ENCODE peak calls at places on chromosomes 4 and X, in seven cellular contexts. P is PC-9, R is MM.1S, C is OCI-LY7, E is endothelial cell of umbilical vein, Q is K562, L is fibroblast of lung. T is an unnamed sample.

GRCh38 chr4:11463707-11464106 is 35.0 kb upstream of the HS3ST1 start:
- DNase-seq in P (no peak), R (no peak), C (no peak), E (no peak), Q (no peak), L (no peak), T (no peak)

GRCh38 chr4:37470243-37470642 is 215.9 kb downstream of the RELL1 start:
- DNase-seq in P (no peak), R (no peak), C (no peak), E (no peak), Q (no peak), L (no peak), T (no peak)

GRCh38 chr4:188887905-188888304 is 748.7 kb downstream of the TRIML1 start:
- DNase-seq in P (no peak), R (no peak), C (no peak), E (no peak), Q (no peak), L (no peak), T (no peak)

GRCh38 chr4:6470502-6471302 is 1.7 kb downstream of the PPP2R2C start:
- DNase-seq in P (peak; percentile 45), R (no peak), C (no peak), E (peak; percentile 12), Q (peak; percentile 90), L (peak; percentile 41), T (no peak)

GRCh38 chrX:150364347-150365050 is 1.4 kb downstream of the MAMLD1 start:
- DNase-seq in P (no peak), R (no peak), C (no peak), E (peak; percentile 20), Q (no peak), L (peak; percentile 23), T (peak; percentile 71)

GRCh38 chrX:46268429-46268828 is 276.8 kb downstream of the ZNF674 start:
- DNase-seq in P (peak; percentile 78), R (no peak), C (no peak), E (no peak), Q (no peak), L (peak; percentile 79), T (no peak)

GRCh38 chrX:38817004-38817703 is 15.9 kb downstream of the MID1IP1 start:
- DNase-seq in P (no peak), R (no peak), C (no peak), E (peak; percentile 6), Q (peak; percentile 14), L (peak; percentile 36), T (no peak)

GRCh38 chrX:347351-348117 is 28.9 kb upstream of the GTPBP6 start:
- DNase-seq in P (no peak), R (no peak), C (no peak), E (no peak), Q (no peak), L (no peak), T (no peak)

GRCh38 chr4:1713003-1713397 is 881 bp upstream of the SLBP start:
- DNase-seq in P (peak; percentile 71), R (no peak), C (peak; percentile 50), E (no peak), Q (peak; percentile 38), L (no peak), T (peak; percentile 68)

GRCh38 chr4:157994863-157995262 is 178.0 kb downstream of the GASK1B start:
- DNase-seq in P (peak; percentile 61), R (no peak), C (no peak), E (peak; percentile 50), Q (no peak), L (peak; percentile 12), T (no peak)

GRCh38 chr4:36386691-36387090 is 105.3 kb downstream of the DTHD1 start:
- DNase-seq in P (no peak), R (no peak), C (no peak), E (no peak), Q (no peak), L (no peak), T (no peak)

GRCh38 chr4:168832746-168833575 is 177.1 kb downstream of the CBR4 start:
- DNase-seq in P (no peak), R (no peak), C (no peak), E (peak; percentile 32), Q (no peak), L (peak; percentile 46), T (no peak)

GRCh38 chr4:1242506-1243450 is 6.2 kb downstream of the CTBP1 start:
- DNase-seq in P (no peak), R (no peak), C (no peak), E (no peak), Q (no peak), L (no peak), T (no peak)

GRCh38 chr4:26737385-26737784 is 123.3 kb upstream of the STIM2 start:
- DNase-seq in P (no peak), R (no peak), C (no peak), E (no peak), Q (no peak), L (no peak), T (no peak)

GRCh38 chr4:140691369-140691768 is 64.8 kb downstream of the TBC1D9 start:
- DNase-seq in P (peak; percentile 46), R (no peak), C (no peak), E (peak; percentile 69), Q (no peak), L (peak; percentile 30), T (no peak)

GRCh38 chr4:24470681-24471622 is 113.4 kb downstream of the DHX15 start:
- DNase-seq in P (no peak), R (peak; percentile 30), C (no peak), E (peak; percentile 52), Q (no peak), L (peak; percentile 64), T (no peak)

GRCh38 chrX:86002076-86002896 is 45.1 kb downstream of the CHM start:
- DNase-seq in P (peak; percentile 65), R (peak; percentile 73), C (no peak), E (no peak), Q (peak; percentile 8), L (peak; percentile 67), T (no peak)

GRCh38 chr4:38672247-38673071 is 8.5 kb downstream of the KLF3 start:
- DNase-seq in P (no peak), R (no peak), C (no peak), E (no peak), Q (peak; percentile 60), L (no peak), T (no peak)

GRCh38 chr4:62640296-62640695 is 1440.2 kb downstream of the ADGRL3 start:
- DNase-seq in P (no peak), R (no peak), C (no peak), E (no peak), Q (no peak), L (peak; percentile 26), T (no peak)

GRCh38 chrX:132956421-132957210 is 1.8 kb downstream of the HS6ST2 start:
- DNase-seq in P (no peak), R (no peak), C (no peak), E (no peak), Q (no peak), L (no peak), T (no peak)

GRCh38 chrX:34778961-34779360 is 121.9 kb upstream of the TMEM47 start:
- DNase-seq in P (no peak), R (no peak), C (no peak), E (no peak), Q (no peak), L (peak; percentile 82), T (no peak)

GRCh38 chr4:90792689-90793088 is 665.5 kb downstream of the CCSER1 start:
- DNase-seq in P (no peak), R (no peak), C (no peak), E (no peak), Q (no peak), L (no peak), T (no peak)

GRCh38 chr4:184503869-184504300 is 29.5 kb upstream of the IRF2 start:
- DNase-seq in P (no peak), R (no peak), C (peak; percentile 31), E (peak; percentile 20), Q (no peak), L (peak; percentile 39), T (no peak)

DNA sequence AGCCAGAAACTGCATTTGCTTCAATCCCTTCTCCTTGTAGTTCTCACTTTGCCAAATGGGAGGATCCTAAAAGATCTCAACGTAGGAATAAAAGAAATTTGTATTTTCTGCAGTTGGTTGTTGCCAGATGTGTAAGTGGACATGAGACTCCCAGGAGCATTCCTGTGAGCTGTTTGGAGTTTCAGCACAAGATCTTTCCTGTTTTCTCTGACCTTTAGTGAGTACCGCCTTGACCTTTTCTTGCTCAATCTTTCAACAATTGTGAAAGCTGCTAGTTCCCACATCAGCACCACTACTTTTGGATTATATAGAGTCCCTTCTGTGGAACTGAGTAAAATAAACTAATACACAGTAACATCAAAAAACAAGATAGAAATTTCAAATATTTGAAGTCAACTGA is 683.8 kb upstream of the PABPC4L start:
- DNase-seq in P (no peak), R (no peak), C (no peak), E (no peak), Q (no peak), L (no peak), T (no peak)
- H2AFZ ChIP-seq in P (no peak overlapping the region), R (no peak overlapping the region), C (no peak overlapping the region), E (peak overlapping the region; percentile 44), Q (no peak overlapping the region), L (no peak overlapping the region), T (no peak overlapping the region)

DNA sequence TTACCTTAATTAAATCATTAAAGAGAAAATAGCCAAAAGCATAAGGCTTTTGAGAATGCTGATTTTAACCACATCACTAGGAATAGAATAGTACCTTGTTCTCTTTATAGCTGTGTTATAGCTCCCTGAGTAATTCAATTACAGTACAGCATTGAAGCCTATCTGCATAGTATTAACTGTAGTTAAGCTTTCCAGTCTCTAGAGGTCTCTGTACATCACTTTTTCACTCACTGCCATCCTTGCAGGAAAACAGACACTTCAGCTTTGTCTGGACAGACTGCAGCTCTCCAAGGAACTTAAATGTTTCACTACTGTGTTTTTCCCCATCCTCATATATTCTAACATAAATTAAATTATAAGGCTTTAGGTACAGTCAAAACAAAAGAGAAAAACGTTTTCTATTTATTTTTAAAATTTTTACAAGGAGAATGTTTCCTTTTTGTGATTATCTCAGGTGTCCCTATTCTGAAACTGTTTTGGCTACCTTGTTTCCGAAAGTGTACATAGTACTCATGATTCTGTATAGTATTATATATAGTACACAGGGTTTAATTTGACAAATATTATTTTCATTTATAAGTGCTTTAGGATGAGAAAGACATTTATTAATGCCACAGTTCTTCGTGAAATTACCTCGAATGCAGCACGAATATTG is 407.9 kb downstream of the PCDH18 start:
- DNase-seq in P (peak; percentile 36), R (peak; percentile 65), C (peak; percentile 25), E (peak; percentile 35), Q (no peak), L (peak; percentile 55), T (peak; percentile 69)
- H3K4me2 ChIP-seq in P (peak overlapping the region; percentile 85), R (peak overlapping the region; percentile 51), C (no peak overlapping the region), E (no peak overlapping the region), Q (no peak overlapping the region), L (peak overlapping the region; percentile 91), T (no peak overlapping the region)

GRCh38 chr4:47668810-47669408 is 169.0 kb downstream of the CORIN start:
- DNase-seq in P (no peak), R (peak; percentile 63), C (peak; percentile 39), E (peak; percentile 56), Q (peak; percentile 45), L (peak; percentile 48), T (peak; percentile 83)
- H3K4me3 ChIP-seq in P (no peak overlapping the region), R (no peak overlapping the region), C (no peak overlapping the region), E (no peak overlapping the region), Q (no peak overlapping the region), L (no peak overlapping the region), T (peak overlapping the region; percentile 50)

DNA sequence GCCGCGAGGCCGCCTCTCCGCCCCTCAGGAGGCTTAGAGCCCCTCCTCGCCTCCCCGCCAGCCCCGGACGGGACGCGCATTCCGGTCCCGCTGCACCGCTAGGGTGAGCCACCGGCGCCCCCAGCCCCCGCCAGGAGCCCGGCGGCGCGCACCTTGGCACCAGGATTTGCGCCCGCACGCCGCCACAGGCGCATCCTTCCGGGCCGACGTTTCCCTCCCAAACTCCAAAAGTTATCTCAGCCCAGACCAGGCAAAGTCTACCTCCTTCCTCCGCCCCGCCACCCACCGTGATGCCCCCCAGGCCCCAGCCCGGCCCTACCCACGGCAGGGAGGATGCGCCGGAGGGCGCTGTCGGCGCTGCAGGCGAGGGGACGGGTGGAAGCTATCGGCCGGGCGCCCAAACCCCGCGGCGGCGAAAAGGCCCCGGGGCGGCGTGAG is 538 bp downstream of the SCML2 start:
- DNase-seq in P (no peak), R (peak; percentile 29), C (peak; percentile 63), E (no peak), Q (peak; percentile 39), L (no peak), T (no peak)
- H2AFZ ChIP-seq in P (no peak overlapping the region), R (peak overlapping the region; percentile 42), C (peak overlapping the region; percentile 36), E (peak overlapping the region; percentile 94), Q (peak overlapping the region; percentile 98), L (no peak overlapping the region), T (no peak overlapping the region)